ENCODE peak calls at places on chromosomes 5 and 9, in six cellular contexts. N is natural killer cell, A is GM20000, R is MCF 10A, I is tibial nerve, U is neural crest cell. B is an unnamed sample.

GRCh38 chr5:122063836-122064235 is 14.2 kb downstream of the LOX start:
- DNase-seq in I (no peak), R (no peak), N (no peak), A (no peak), U (no peak), B (no peak)

GRCh38 chr9:112038017-112038408 is 137.1 kb downstream of the SUSD1 start:
- DNase-seq in A (no peak), N (no peak), R (no peak), U (no peak), I (no peak), B (peak)

GRCh38 chr5:142697356-142697807 is 11.5 kb upstream of the FGF1 start:
- DNase-seq in U (no peak), N (no peak), I (no peak), R (peak), A (no peak), B (no peak)

GRCh38 chr5:95858023-95858461 is 35.5 kb upstream of the GLRX start:
- DNase-seq in A (no peak), I (peak), R (peak), U (peak), N (no peak), B (no peak)

GRCh38 chr9:10026585-10026984 is 586.2 kb downstream of the PTPRD start:
- DNase-seq in A (no peak), N (no peak), I (no peak), U (no peak), R (no peak), B (no peak)

GRCh38 chr9:336039-336438 is 121.4 kb downstream of the DOCK8 start:
- DNase-seq in R (no peak), I (no peak), U (no peak), A (no peak), N (no peak), B (no peak)

GRCh38 chr5:125023673-125024072 is 277.2 kb upstream of the ZNF608 start:
- DNase-seq in N (no peak), A (no peak), U (no peak), R (peak), I (no peak), B (no peak)

GRCh38 chr9:22165144-22165543 is 156.0 kb upstream of the CDKN2B start:
- DNase-seq in U (no peak), N (no peak), I (no peak), A (no peak), R (no peak), B (no peak)

GRCh38 chr5:34534237-34535108 is 121.7 kb upstream of the RAI14 start:
- DNase-seq in A (peak), N (no peak), R (no peak), U (no peak), I (no peak), B (no peak)

GRCh38 chr5:1749346-1750124 is 50.1 kb downstream of the MRPL36 start:
- DNase-seq in N (no peak), I (no peak), U (no peak), R (no peak), A (no peak), B (no peak)

GRCh38 chr5:81994679-81995078 is 22.9 kb downstream of the ATG10 start:
- DNase-seq in N (no peak), A (no peak), U (no peak), I (no peak), R (peak), B (no peak)

GRCh38 chr5:181243521-181244307 is at the start of gene RACK1:
- DNase-seq in I (peak), A (peak), R (peak), U (peak), N (peak), B (peak)

GRCh38 chr5:101534486-101535110 is 631.5 kb upstream of the ST8SIA4 start:
- DNase-seq in R (no peak), U (no peak), I (no peak), N (no peak), A (no peak), B (no peak)

GRCh38 chr9:10701906-10702305 is 89.1 kb upstream of the PTPRD start:
- DNase-seq in A (no peak), I (no peak), U (no peak), N (no peak), R (no peak), B (no peak)

GRCh38 chr5:98602534-98603112 is 170.8 kb upstream of the RGMB start:
- DNase-seq in R (no peak), I (no peak), A (no peak), N (no peak), U (no peak), B (no peak)

GRCh38 chr5:28403846-28404245 is 1365.5 kb upstream of the CDH9 start:
- DNase-seq in U (peak), A (no peak), N (no peak), I (no peak), R (no peak), B (no peak)

GRCh38 chr5:159906957-159907356 is 9.3 kb upstream of the ADRA1B start:
- DNase-seq in I (no peak), U (no peak), R (peak), A (no peak), N (no peak), B (no peak)

GRCh38 chr5:80216753-80217596 is 38.9 kb downstream of the SERINC5 start:
- DNase-seq in U (no peak), N (no peak), R (no peak), A (no peak), I (no peak), B (no peak)

GRCh38 chr5:136067422-136067821 is 38.6 kb downstream of the TGFBI start:
- DNase-seq in I (no peak), R (no peak), A (no peak), U (no peak), N (no peak), B (no peak)

GRCh38 chr9:126514037-126514821 is 99.5 kb upstream of the LMX1B start:
- DNase-seq in I (no peak), A (peak), R (no peak), N (peak), U (peak), B (peak)

GRCh38 chr5:172412724-172413260 is 41.5 kb downstream of the SH3PXD2B start:
- DNase-seq in U (no peak), I (peak), R (peak), A (no peak), N (no peak), B (no peak)

GRCh38 chr5:179209359-179210150 is 135.7 kb downstream of the ADAMTS2 start:
- DNase-seq in R (peak), A (no peak), I (no peak), N (no peak), U (no peak), B (no peak)

GRCh38 chr5:53246042-53246836 is 136.7 kb upstream of the MOCS2 start:
- DNase-seq in N (no peak), U (no peak), A (no peak), I (no peak), R (no peak), B (no peak)

GRCh38 chr5:5891350-5891749 is 468.9 kb downstream of the ICE1 start:
- DNase-seq in R (peak), U (no peak), I (no peak), A (no peak), N (no peak), B (no peak)

GRCh38 chr5:2094616-2094995 is 211.9 kb upstream of the IRX4 start:
- DNase-seq in A (no peak), U (no peak), R (peak), I (no peak), N (no peak), B (no peak)

GRCh38 chr9:129954868-129955550 is 88.0 kb downstream of the FNBP1 start:
- DNase-seq in A (no peak), R (no peak), I (no peak), N (no peak), U (no peak), B (no peak)

GRCh38 chr9:92341578-92341977 is 15.8 kb downstream of the CENPP start:
- DNase-seq in U (no peak), R (no peak), N (no peak), A (no peak), I (no peak), B (no peak)

GRCh38 chr9:72129271-72130156 is 19.7 kb upstream of the GDA start:
- DNase-seq in R (no peak), U (no peak), I (no peak), N (no peak), A (no peak), B (no peak)

GRCh38 chr5:510521-510920 is 13.7 kb downstream of the SLC9A3 start:
- DNase-seq in R (no peak), A (no peak), N (no peak), I (no peak), U (no peak), B (no peak)

GRCh38 chr5:149838881-149839739 is 105.5 kb downstream of the PDE6A start:
- DNase-seq in R (peak), U (no peak), A (no peak), I (no peak), N (no peak), B (no peak)

GRCh38 chr5:30607301-30607700 is 586.2 kb upstream of the CDH6 start:
- DNase-seq in I (no peak), U (no peak), R (peak), N (no peak), A (no peak), B (no peak)

GRCh38 chr5:139811076-139811607 is 15.5 kb downstream of the PSD2 start:
- DNase-seq in R (no peak), N (no peak), U (no peak), A (no peak), I (no peak), B (no peak)

GRCh38 chr9:116786737-116787136 is 99.6 kb downstream of the TRIM32 start:
- DNase-seq in A (no peak), U (no peak), I (no peak), N (no peak), R (no peak), B (no peak)

GRCh38 chr9:29750062-29750461 is 2176.8 kb upstream of the C9orf72 start:
- DNase-seq in U (no peak), I (no peak), R (no peak), N (no peak), A (no peak), B (no peak)

GRCh38 chr9:109903515-109904138 is 123.6 kb downstream of the PALM2AKAP2 start:
- DNase-seq in A (peak), U (peak), I (no peak), N (no peak), R (peak), B (peak)

GRCh38 chr5:112758676-112759075 is 21.0 kb downstream of the APC start:
- DNase-seq in I (no peak), U (no peak), A (no peak), N (no peak), R (no peak), B (no peak)

GRCh38 chr9:1053848-1054365 is 3.8 kb downstream of the DMRT2 start:
- DNase-seq in U (no peak), R (no peak), N (no peak), A (no peak), I (no peak), B (no peak)

GRCh38 chr5:134143431-134143830 is 28.9 kb downstream of the TCF7 start:
- DNase-seq in N (no peak), A (no peak), U (no peak), I (no peak), R (no peak), B (no peak)

GRCh38 chr9:129430940-129431693 is 189.8 kb downstream of the C9orf50 start:
- DNase-seq in R (no peak), I (no peak), A (no peak), N (no peak), U (no peak), B (no peak)

GRCh38 chr9:134320195-134320885 is 5.9 kb upstream of the RXRA start:
- DNase-seq in A (no peak), I (no peak), N (no peak), U (peak), R (no peak), B (no peak)
- TF ChIP-seq CTCF in A (no peak), I (no peak), N (no peak), U (no peak), R (no peak), B (no peak)

GRCh38 chr5:14743601-14744295 is 79.2 kb downstream of the OTULIN start:
- DNase-seq in R (peak), I (no peak), N (no peak), A (no peak), U (no peak), B (no peak)
- TF ChIP-seq CTCF in R (no peak), I (no peak), N (no peak), A (no peak), U (no peak), B (no peak)

GRCh38 chr5:126594676-126595485 is at the start of gene ALDH7A1:
- DNase-seq in R (peak), A (peak), N (no peak), I (peak), U (peak), B (peak)
- TF ChIP-seq CTCF in R (peak), A (no peak), N (no peak), I (peak), U (peak), B (no peak)

GRCh38 chr5:9780501-9780900 is 150.3 kb upstream of the TAS2R1 start:
- DNase-seq in U (no peak), A (no peak), N (no peak), R (no peak), I (no peak), B (no peak)

GRCh38 chr5:9771079-9771478 is 140.9 kb upstream of the TAS2R1 start:
- DNase-seq in N (no peak), R (no peak), I (no peak), A (no peak), U (no peak), B (no peak)

GRCh38 chr5:9776525-9776924 is 146.4 kb upstream of the TAS2R1 start:
- DNase-seq in U (no peak), I (no peak), R (no peak), A (no peak), N (no peak), B (no peak)

GRCh38 chr5:9775339-9775738 is 145.2 kb upstream of the TAS2R1 start:
- DNase-seq in A (no peak), R (no peak), U (no peak), N (no peak), I (no peak), B (no peak)

GRCh38 chr5:9774472-9775079 is 144.4 kb upstream of the TAS2R1 start:
- DNase-seq in I (no peak), R (peak), U (no peak), A (no peak), N (no peak), B (no peak)
- TF ChIP-seq CTCF in I (no peak), R (no peak), U (no peak), A (no peak), N (no peak), B (no peak)

GRCh38 chr5:36398137-36398536 is 96.4 kb upstream of the RANBP3L start:
- DNase-seq in A (no peak), I (no peak), N (no peak), U (no peak), R (peak), B (no peak)
- TF ChIP-seq CTCF in A (no peak), I (peak), N (no peak), U (peak), R (peak), B (no peak)

B was measured in B cell.